ENCODE peak calls at places on chromosomes 12 and 14, in six cellular contexts. One of them, this sample, is unnamed. For H3K36me3 and H3K27me3, the result is how much of the 10 kb centered on the place peaks cover.

GRCh38 chr12:116140559-116140958 is 136.9 kb downstream of the MED13L start:
- DNase-seq in mammary epithelial cell: no peak
- DNase-seq in right lobe of liver: no peak
- DNase-seq in left ventricle myocardium inferior: no peak
- DNase-seq in CD8-positive, alpha-beta T cell: no peak
- DNase-seq in HepG2: no peak
- DNase-seq in this sample: no peak

GRCh38 chr12:125300249-125300648 is 235.0 kb downstream of the AACS start:
- DNase-seq in CD8-positive, alpha-beta T cell: no peak
- DNase-seq in left ventricle myocardium inferior: no peak
- DNase-seq in right lobe of liver: no peak
- DNase-seq in mammary epithelial cell: no peak
- DNase-seq in HepG2: no peak
- DNase-seq in this sample: no peak

GRCh38 chr14:91138511-91139359 is 24.9 kb downstream of the DGLUCY start:
- DNase-seq in HepG2: peak
- DNase-seq in right lobe of liver: no peak
- DNase-seq in mammary epithelial cell: peak
- DNase-seq in left ventricle myocardium inferior: no peak
- DNase-seq in CD8-positive, alpha-beta T cell: no peak
- DNase-seq in this sample: no peak

GRCh38 chr14:92565040-92565717 is 51.6 kb downstream of the RIN3 start:
- DNase-seq in left ventricle myocardium inferior: no peak
- DNase-seq in HepG2: no peak
- DNase-seq in CD8-positive, alpha-beta T cell: no peak
- DNase-seq in mammary epithelial cell: no peak
- DNase-seq in right lobe of liver: no peak
- DNase-seq in this sample: no peak

GRCh38 chr12:26116829-26117228 is 8.0 kb downstream of the BHLHE41 start:
- DNase-seq in HepG2: no peak
- DNase-seq in CD8-positive, alpha-beta T cell: no peak
- DNase-seq in left ventricle myocardium inferior: no peak
- DNase-seq in right lobe of liver: no peak
- DNase-seq in mammary epithelial cell: peak
- DNase-seq in this sample: no peak

GRCh38 chr14:101761881-101762529 is 496 bp downstream of the PPP2R5C start:
- DNase-seq in CD8-positive, alpha-beta T cell: peak
- DNase-seq in right lobe of liver: no peak
- DNase-seq in mammary epithelial cell: no peak
- DNase-seq in left ventricle myocardium inferior: peak
- DNase-seq in HepG2: no peak
- DNase-seq in this sample: no peak

GRCh38 chr14:93019970-93020369 is 95.8 kb downstream of the ITPK1 start:
- DNase-seq in mammary epithelial cell: no peak
- DNase-seq in CD8-positive, alpha-beta T cell: no peak
- DNase-seq in right lobe of liver: no peak
- DNase-seq in HepG2: peak
- DNase-seq in left ventricle myocardium inferior: no peak
- DNase-seq in this sample: no peak

GRCh38 chr12:51823875-51824565 is 24.5 kb downstream of the FIGNL2 start:
- DNase-seq in CD8-positive, alpha-beta T cell: no peak
- DNase-seq in left ventricle myocardium inferior: no peak
- DNase-seq in right lobe of liver: no peak
- DNase-seq in mammary epithelial cell: peak
- DNase-seq in HepG2: peak
- DNase-seq in this sample: no peak

GRCh38 chr12:122024132-122024785 is 2.6 kb downstream of the BCL7A start:
- DNase-seq in mammary epithelial cell: peak
- DNase-seq in left ventricle myocardium inferior: no peak
- DNase-seq in HepG2: peak
- DNase-seq in right lobe of liver: no peak
- DNase-seq in CD8-positive, alpha-beta T cell: no peak
- DNase-seq in this sample: no peak

GRCh38 chr12:116525418-116526001 is 33.7 kb upstream of the MAP1LC3B2 start:
- DNase-seq in HepG2: no peak
- DNase-seq in mammary epithelial cell: peak
- DNase-seq in left ventricle myocardium inferior: peak
- DNase-seq in right lobe of liver: peak
- DNase-seq in CD8-positive, alpha-beta T cell: no peak
- DNase-seq in this sample: peak

GRCh38 chr14:22791302-22791701 is 23.9 kb downstream of the SLC7A7 start:
- DNase-seq in HepG2: no peak
- DNase-seq in mammary epithelial cell: peak
- DNase-seq in CD8-positive, alpha-beta T cell: no peak
- DNase-seq in left ventricle myocardium inferior: no peak
- DNase-seq in right lobe of liver: no peak
- DNase-seq in this sample: no peak

GRCh38 chr12:112869778-112870177 is 37.0 kb upstream of the OAS1 start:
- DNase-seq in mammary epithelial cell: no peak
- DNase-seq in CD8-positive, alpha-beta T cell: no peak
- DNase-seq in right lobe of liver: no peak
- DNase-seq in left ventricle myocardium inferior: no peak
- DNase-seq in HepG2: no peak
- DNase-seq in this sample: no peak

GRCh38 chr12:11686135-11686534 is 36.7 kb downstream of the ETV6 start:
- DNase-seq in left ventricle myocardium inferior: no peak
- DNase-seq in HepG2: no peak
- DNase-seq in CD8-positive, alpha-beta T cell: no peak
- DNase-seq in mammary epithelial cell: no peak
- DNase-seq in right lobe of liver: no peak
- DNase-seq in this sample: no peak

GRCh38 chr14:52399886-52400599 is 85.9 kb downstream of the PTGER2 start:
- DNase-seq in right lobe of liver: no peak
- DNase-seq in mammary epithelial cell: no peak
- DNase-seq in CD8-positive, alpha-beta T cell: no peak
- DNase-seq in left ventricle myocardium inferior: no peak
- DNase-seq in HepG2: no peak
- DNase-seq in this sample: no peak

GRCh38 chr12:112782250-112782649 is 9.3 kb upstream of the RPH3A start:
- DNase-seq in left ventricle myocardium inferior: no peak
- DNase-seq in mammary epithelial cell: no peak
- DNase-seq in right lobe of liver: no peak
- DNase-seq in CD8-positive, alpha-beta T cell: no peak
- DNase-seq in HepG2: no peak
- DNase-seq in this sample: no peak

GRCh38 chr12:127245437-127245836 is 1021.5 kb upstream of the TMEM132C start:
- DNase-seq in CD8-positive, alpha-beta T cell: no peak
- DNase-seq in right lobe of liver: no peak
- DNase-seq in left ventricle myocardium inferior: no peak
- DNase-seq in HepG2: no peak
- DNase-seq in mammary epithelial cell: peak
- DNase-seq in this sample: no peak

GRCh38 chr12:68944296-68945076 is 11.5 kb upstream of the CPM start:
- DNase-seq in HepG2: no peak
- DNase-seq in mammary epithelial cell: no peak
- DNase-seq in left ventricle myocardium inferior: no peak
- DNase-seq in CD8-positive, alpha-beta T cell: no peak
- DNase-seq in right lobe of liver: no peak
- DNase-seq in this sample: no peak

GRCh38 chr12:54249489-54249888 is 30.4 kb downstream of the CBX5 start:
- DNase-seq in mammary epithelial cell: no peak
- DNase-seq in left ventricle myocardium inferior: no peak
- DNase-seq in right lobe of liver: no peak
- DNase-seq in CD8-positive, alpha-beta T cell: no peak
- DNase-seq in HepG2: no peak
- DNase-seq in this sample: no peak
- H3K36me3 ChIP-seq in mammary epithelial cell: under half
- H3K36me3 ChIP-seq in left ventricle myocardium inferior: under half
- H3K36me3 ChIP-seq in right lobe of liver: under half
- H3K36me3 ChIP-seq in CD8-positive, alpha-beta T cell: under half
- H3K36me3 ChIP-seq in HepG2: under half
- H3K36me3 ChIP-seq in this sample: under half

GRCh38 chr14:54282849-54283248 is 114.0 kb upstream of the CDKN3 start:
- DNase-seq in HepG2: no peak
- DNase-seq in mammary epithelial cell: no peak
- DNase-seq in left ventricle myocardium inferior: no peak
- DNase-seq in CD8-positive, alpha-beta T cell: no peak
- DNase-seq in right lobe of liver: no peak
- DNase-seq in this sample: no peak
- H3K27me3 ChIP-seq in HepG2: under half
- H3K27me3 ChIP-seq in mammary epithelial cell: under half
- H3K27me3 ChIP-seq in left ventricle myocardium inferior: under half
- H3K27me3 ChIP-seq in CD8-positive, alpha-beta T cell: under half
- H3K27me3 ChIP-seq in right lobe of liver: under half
- H3K27me3 ChIP-seq in this sample: under half

GRCh38 chr14:94821705-94822104 is 51.8 kb upstream of the GSC start:
- DNase-seq in mammary epithelial cell: no peak
- DNase-seq in HepG2: no peak
- DNase-seq in right lobe of liver: no peak
- DNase-seq in CD8-positive, alpha-beta T cell: no peak
- DNase-seq in left ventricle myocardium inferior: no peak
- DNase-seq in this sample: no peak

GRCh38 chr14:94819531-94819930 is 49.6 kb upstream of the GSC start:
- DNase-seq in mammary epithelial cell: no peak
- DNase-seq in HepG2: no peak
- DNase-seq in left ventricle myocardium inferior: no peak
- DNase-seq in right lobe of liver: no peak
- DNase-seq in CD8-positive, alpha-beta T cell: no peak
- DNase-seq in this sample: no peak

GRCh38 chr14:94816113-94816512 is 46.2 kb upstream of the GSC start:
- DNase-seq in HepG2: no peak
- DNase-seq in CD8-positive, alpha-beta T cell: no peak
- DNase-seq in left ventricle myocardium inferior: no peak
- DNase-seq in mammary epithelial cell: no peak
- DNase-seq in right lobe of liver: no peak
- DNase-seq in this sample: no peak
- TF ChIP-seq CTCF in HepG2: peak
- TF ChIP-seq CTCF in CD8-positive, alpha-beta T cell: no peak
- TF ChIP-seq CTCF in left ventricle myocardium inferior: no peak
- TF ChIP-seq CTCF in mammary epithelial cell: no peak
- TF ChIP-seq CTCF in right lobe of liver: no peak
- TF ChIP-seq CTCF in this sample: no peak

DNA sequence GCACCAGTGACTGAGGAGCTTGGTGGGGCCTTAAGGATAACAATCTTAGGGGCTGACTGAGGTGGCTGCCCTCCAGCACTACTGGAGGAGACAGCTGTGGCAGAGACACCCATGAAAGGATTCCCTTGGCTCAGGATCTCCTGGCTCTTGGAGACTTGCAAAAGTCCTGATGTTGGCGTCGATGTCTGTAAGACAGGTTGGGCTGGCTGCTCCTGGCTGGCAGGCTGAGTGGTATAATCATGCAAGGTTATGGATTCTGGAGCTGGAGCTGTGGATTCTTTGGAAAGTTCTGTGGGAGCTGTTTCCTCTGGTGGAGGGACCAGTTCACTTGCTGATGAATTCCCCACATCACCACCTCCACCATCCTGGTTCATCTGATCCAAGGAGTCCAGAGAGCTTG is 24.8 kb downstream of the CHD8 start:
- DNase-seq in left ventricle myocardium inferior: no peak
- DNase-seq in CD8-positive, alpha-beta T cell: no peak
- DNase-seq in right lobe of liver: no peak
- DNase-seq in mammary epithelial cell: no peak
- DNase-seq in HepG2: no peak
- DNase-seq in this sample: no peak
- H3K36me3 ChIP-seq in left ventricle myocardium inferior: half or more
- H3K36me3 ChIP-seq in CD8-positive, alpha-beta T cell: under half
- H3K36me3 ChIP-seq in right lobe of liver: under half
- H3K36me3 ChIP-seq in mammary epithelial cell: under half
- H3K36me3 ChIP-seq in HepG2: under half
- H3K36me3 ChIP-seq in this sample: under half

DNA sequence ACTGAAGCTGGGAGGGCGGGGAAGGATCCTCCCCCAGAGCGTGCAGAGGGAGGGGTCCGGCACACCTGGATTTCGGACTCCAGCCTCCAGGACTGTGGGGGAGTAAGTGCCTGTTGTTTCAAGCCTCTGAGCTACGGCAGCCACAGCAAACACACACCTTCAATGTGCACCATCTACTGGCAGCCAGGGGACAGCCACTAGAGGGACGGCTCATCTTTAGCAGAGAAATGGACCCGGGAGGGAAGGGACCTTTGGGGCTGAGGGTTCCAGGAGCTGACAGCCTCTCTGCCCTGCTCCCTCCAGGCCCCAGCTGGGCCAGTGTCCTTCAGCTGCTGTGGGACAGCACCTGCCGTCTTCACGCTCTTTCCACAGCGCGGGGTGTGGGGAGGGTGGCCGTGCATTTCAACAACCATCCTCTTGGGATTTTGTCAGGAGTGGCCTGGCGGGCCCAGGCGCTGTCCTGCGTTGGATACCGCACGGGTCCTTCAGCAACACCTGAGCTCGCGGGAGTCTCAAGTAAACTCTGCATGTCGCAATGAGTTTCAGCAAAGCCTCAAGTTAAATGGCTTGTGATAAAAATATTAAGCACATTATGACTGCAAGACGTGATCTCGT is 209.2 kb upstream of the C14orf180 start:
- DNase-seq in mammary epithelial cell: no peak
- DNase-seq in right lobe of liver: no peak
- DNase-seq in CD8-positive, alpha-beta T cell: no peak
- DNase-seq in left ventricle myocardium inferior: no peak
- DNase-seq in HepG2: peak
- DNase-seq in this sample: no peak
- H3K27me3 ChIP-seq in mammary epithelial cell: under half
- H3K27me3 ChIP-seq in right lobe of liver: under half
- H3K27me3 ChIP-seq in CD8-positive, alpha-beta T cell: under half
- H3K27me3 ChIP-seq in left ventricle myocardium inferior: half or more
- H3K27me3 ChIP-seq in HepG2: under half
- H3K27me3 ChIP-seq in this sample: under half

GRCh38 chr12:131327521-131328488 is 374.1 kb downstream of the ADGRD1 start:
- DNase-seq in mammary epithelial cell: no peak
- DNase-seq in CD8-positive, alpha-beta T cell: no peak
- DNase-seq in right lobe of liver: no peak
- DNase-seq in left ventricle myocardium inferior: no peak
- DNase-seq in HepG2: no peak
- DNase-seq in this sample: no peak
- TF ChIP-seq CTCF in mammary epithelial cell: no peak
- TF ChIP-seq CTCF in CD8-positive, alpha-beta T cell: no peak
- TF ChIP-seq CTCF in right lobe of liver: no peak
- TF ChIP-seq CTCF in left ventricle myocardium inferior: no peak
- TF ChIP-seq CTCF in HepG2: no peak
- TF ChIP-seq CTCF in this sample: no peak

DNA sequence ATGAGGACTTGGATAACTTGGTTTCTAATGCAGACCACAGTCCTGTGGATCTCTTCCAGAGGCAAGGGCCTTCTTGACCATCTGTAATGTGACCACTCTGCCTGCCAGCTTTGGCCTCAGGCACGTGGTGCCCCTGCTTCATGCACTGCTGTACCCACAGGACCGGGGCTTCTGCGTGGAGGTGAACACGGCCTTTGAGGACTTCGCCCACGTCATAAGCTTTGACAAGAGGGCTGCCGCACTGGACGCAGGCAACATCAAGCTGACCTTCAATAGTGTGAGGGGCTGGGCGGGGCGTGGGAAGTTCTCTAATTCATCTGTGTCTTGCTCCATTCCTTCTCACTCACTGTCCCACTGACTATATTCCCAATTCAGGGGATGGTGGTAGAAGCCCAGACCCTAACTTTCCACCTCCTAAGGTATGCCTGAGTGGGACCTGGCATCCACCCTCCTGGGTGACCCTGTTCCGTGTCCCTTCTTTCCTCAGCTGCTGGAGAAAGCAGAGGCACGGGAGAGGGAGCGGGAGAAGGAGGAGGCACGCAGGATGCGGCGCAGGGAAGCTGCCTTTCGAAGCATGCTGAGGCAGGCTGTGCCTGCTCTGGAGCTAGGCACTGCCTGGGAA is 18.5 kb downstream of the PRPF40B start:
- DNase-seq in right lobe of liver: no peak
- DNase-seq in mammary epithelial cell: no peak
- DNase-seq in HepG2: no peak
- DNase-seq in CD8-positive, alpha-beta T cell: no peak
- DNase-seq in left ventricle myocardium inferior: no peak
- DNase-seq in this sample: no peak
- H3K36me3 ChIP-seq in right lobe of liver: under half
- H3K36me3 ChIP-seq in mammary epithelial cell: under half
- H3K36me3 ChIP-seq in HepG2: under half
- H3K36me3 ChIP-seq in CD8-positive, alpha-beta T cell: under half
- H3K36me3 ChIP-seq in left ventricle myocardium inferior: half or more
- H3K36me3 ChIP-seq in this sample: under half

GRCh38 chr12:111033281-111034147 is 113.1 kb upstream of the MYL2 start:
- DNase-seq in left ventricle myocardium inferior: no peak
- DNase-seq in HepG2: no peak
- DNase-seq in right lobe of liver: no peak
- DNase-seq in mammary epithelial cell: no peak
- DNase-seq in CD8-positive, alpha-beta T cell: no peak
- DNase-seq in this sample: no peak
- H3K27me3 ChIP-seq in left ventricle myocardium inferior: half or more
- H3K27me3 ChIP-seq in HepG2: half or more
- H3K27me3 ChIP-seq in right lobe of liver: under half
- H3K27me3 ChIP-seq in mammary epithelial cell: under half
- H3K27me3 ChIP-seq in CD8-positive, alpha-beta T cell: under half
- H3K27me3 ChIP-seq in this sample: under half

This sample was measured in lung.